ENCODE peak calls at places on chromosome 20, in five cellular contexts. P is HepG2, D is SK-N-SH, X is GM12878, Q is HCT116. N is an unnamed sample.

GRCh38 chr20:42923348-42923918 is 266.3 kb downstream of the PTPRT start:
- DNase-seq in P (no peak), D (no peak), X (no peak), Q (no peak), N (no peak)

GRCh38 chr20:57188056-57188455 is 78.4 kb downstream of the BMP7 start:
- DNase-seq in P (no peak), D (no peak), X (no peak), Q (no peak), N (no peak)

GRCh38 chr20:3741846-3742458 is 9.5 kb downstream of the HSPA12B start:
- DNase-seq in P (no peak), D (peak; percentile 58), X (no peak), Q (no peak), N (no peak)

GRCh38 chr20:59743767-59744485 is 139.6 kb downstream of the PHACTR3 start:
- DNase-seq in P (no peak), D (no peak), X (no peak), Q (peak; percentile 27), N (no peak)

GRCh38 chr20:35891375-35891774 is 62.9 kb downstream of the SCAND1 start:
- DNase-seq in P (no peak), D (no peak), X (no peak), Q (no peak), N (no peak)

GRCh38 chr20:62413025-62413580 is 6.0 kb upstream of the CABLES2 start:
- DNase-seq in P (no peak), D (no peak), X (no peak), Q (no peak), N (no peak)

GRCh38 chr20:57392130-57392445 is 892 bp downstream of the RBM38 start:
- DNase-seq in P (no peak), D (no peak), X (no peak), Q (no peak), N (peak; percentile 26)

GRCh38 chr20:59789641-59790040 is 143.8 kb downstream of the SYCP2 start:
- DNase-seq in P (no peak), D (no peak), X (no peak), Q (no peak), N (no peak)

GRCh38 chr20:36941403-36941835 is 10.1 kb downstream of the SAMHD1 start:
- DNase-seq in P (no peak), D (peak; percentile 42), X (no peak), Q (no peak), N (no peak)

GRCh38 chr20:49768204-49769124 is 44.2 kb upstream of the SLC9A8 start:
- DNase-seq in P (peak; percentile 100), D (no peak), X (peak; percentile 31), Q (no peak), N (peak; percentile 23)

GRCh38 chr20:25223179-25223661 is 24.7 kb upstream of the PYGB start:
- DNase-seq in P (peak; percentile 91), D (no peak), X (no peak), Q (peak; percentile 76), N (no peak)

GRCh38 chr20:36830791-36831691 is 44.9 kb upstream of the TLDC2 start:
- DNase-seq in P (no peak), D (peak; percentile 61), X (no peak), Q (no peak), N (no peak)

GRCh38 chr20:1734269-1734858 is 76.8 kb upstream of the SIRPG start:
- DNase-seq in P (peak; percentile 23), D (no peak), X (no peak), Q (no peak), N (peak; percentile 45)

GRCh38 chr20:33018169-33018931 is 10.8 kb downstream of the BPIFB2 start:
- DNase-seq in P (no peak), D (no peak), X (no peak), Q (no peak), N (no peak)

GRCh38 chr20:6612615-6612917 is 154.9 kb upstream of the BMP2 start:
- DNase-seq in P (no peak), D (no peak), X (no peak), Q (no peak), N (no peak)

GRCh38 chr20:62807444-62808210 is 3.0 kb downstream of the OGFR start:
- DNase-seq in P (no peak), D (no peak), X (no peak), Q (no peak), N (no peak)

GRCh38 chr20:60921021-60921622 is 330.9 kb upstream of the CDH4 start:
- DNase-seq in P (peak; percentile 35), D (no peak), X (no peak), Q (no peak), N (no peak)

GRCh38 chr20:4871486-4871885 is 129.8 kb downstream of the SLC23A2 start:
- DNase-seq in P (no peak), D (no peak), X (no peak), Q (no peak), N (no peak)

GRCh38 chr20:4867036-4867435 is 134.3 kb downstream of the SLC23A2 start:
- DNase-seq in P (no peak), D (no peak), X (no peak), Q (no peak), N (no peak)

GRCh38 chr20:4866429-4866828 is 134.9 kb downstream of the SLC23A2 start:
- DNase-seq in P (no peak), D (no peak), X (no peak), Q (no peak), N (no peak)

GRCh38 chr20:4870906-4871305 is 130.4 kb downstream of the SLC23A2 start:
- DNase-seq in P (no peak), D (no peak), X (no peak), Q (no peak), N (no peak)

DNA sequence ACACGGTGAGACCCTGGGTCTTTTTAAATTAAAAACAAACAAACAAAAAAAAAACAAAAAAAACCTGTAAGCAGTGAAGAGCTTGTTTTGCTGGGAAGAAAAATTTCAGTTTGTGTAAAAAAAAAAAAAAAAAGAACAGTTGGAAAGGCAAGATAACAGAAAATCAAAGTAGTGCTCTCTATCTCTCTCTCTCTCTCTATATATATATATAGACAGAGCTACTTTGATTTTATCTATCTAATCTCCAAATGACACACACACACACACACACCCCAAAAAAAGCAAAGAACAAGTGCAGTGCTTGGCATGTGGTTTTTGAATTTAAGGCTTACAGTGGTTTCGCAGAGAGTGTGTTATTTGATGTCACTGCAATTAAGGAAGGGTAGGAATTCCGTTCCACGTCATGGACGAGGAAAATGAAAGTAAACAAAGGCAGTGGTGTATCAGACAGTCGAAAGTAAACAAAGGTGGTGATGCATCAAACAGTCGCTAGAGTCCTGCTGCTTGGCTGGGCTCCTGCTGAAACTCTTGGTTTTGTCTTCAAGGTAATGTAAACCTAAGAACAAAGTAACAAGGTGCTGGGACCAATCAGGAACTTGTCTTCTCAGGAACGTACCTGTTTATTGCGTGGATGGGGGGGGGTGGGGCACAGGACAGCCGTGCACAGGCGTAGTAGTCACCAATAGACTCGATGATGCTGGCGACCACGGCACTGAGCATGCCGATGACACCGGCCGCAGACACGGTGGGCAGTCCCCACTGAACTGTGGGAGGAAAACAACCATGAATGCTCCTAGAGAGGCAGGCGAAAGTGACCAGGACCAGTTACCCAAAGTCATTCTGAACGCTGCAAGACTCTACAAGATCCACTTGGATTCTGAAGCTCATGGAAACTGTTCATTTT is 131.8 kb downstream of the SLC23A2 start:
- DNase-seq in P (no peak), D (no peak), X (no peak), Q (no peak), N (peak; percentile 23)
- TF ChIP-seq JUND in P (no peak), D (no peak), X (no peak), Q (no peak), N (no peak)

GRCh38 chr20:12318043-12318442 is 400.4 kb downstream of the BTBD3 start:
- DNase-seq in P (no peak), D (no peak), X (no peak), Q (no peak), N (no peak)

GRCh38 chr20:12316794-12317193 is 399.1 kb downstream of the BTBD3 start:
- DNase-seq in P (no peak), D (no peak), X (no peak), Q (no peak), N (no peak)

GRCh38 chr20:12311102-12311865 is 393.6 kb downstream of the BTBD3 start:
- DNase-seq in P (no peak), D (no peak), X (no peak), Q (no peak), N (no peak)

GRCh38 chr20:12315652-12316051 is 398.0 kb downstream of the BTBD3 start:
- DNase-seq in P (no peak), D (no peak), X (no peak), Q (no peak), N (no peak)
- TF ChIP-seq JUND in P (no peak), D (no peak), X (no peak), Q (no peak), N (no peak)

DNA sequence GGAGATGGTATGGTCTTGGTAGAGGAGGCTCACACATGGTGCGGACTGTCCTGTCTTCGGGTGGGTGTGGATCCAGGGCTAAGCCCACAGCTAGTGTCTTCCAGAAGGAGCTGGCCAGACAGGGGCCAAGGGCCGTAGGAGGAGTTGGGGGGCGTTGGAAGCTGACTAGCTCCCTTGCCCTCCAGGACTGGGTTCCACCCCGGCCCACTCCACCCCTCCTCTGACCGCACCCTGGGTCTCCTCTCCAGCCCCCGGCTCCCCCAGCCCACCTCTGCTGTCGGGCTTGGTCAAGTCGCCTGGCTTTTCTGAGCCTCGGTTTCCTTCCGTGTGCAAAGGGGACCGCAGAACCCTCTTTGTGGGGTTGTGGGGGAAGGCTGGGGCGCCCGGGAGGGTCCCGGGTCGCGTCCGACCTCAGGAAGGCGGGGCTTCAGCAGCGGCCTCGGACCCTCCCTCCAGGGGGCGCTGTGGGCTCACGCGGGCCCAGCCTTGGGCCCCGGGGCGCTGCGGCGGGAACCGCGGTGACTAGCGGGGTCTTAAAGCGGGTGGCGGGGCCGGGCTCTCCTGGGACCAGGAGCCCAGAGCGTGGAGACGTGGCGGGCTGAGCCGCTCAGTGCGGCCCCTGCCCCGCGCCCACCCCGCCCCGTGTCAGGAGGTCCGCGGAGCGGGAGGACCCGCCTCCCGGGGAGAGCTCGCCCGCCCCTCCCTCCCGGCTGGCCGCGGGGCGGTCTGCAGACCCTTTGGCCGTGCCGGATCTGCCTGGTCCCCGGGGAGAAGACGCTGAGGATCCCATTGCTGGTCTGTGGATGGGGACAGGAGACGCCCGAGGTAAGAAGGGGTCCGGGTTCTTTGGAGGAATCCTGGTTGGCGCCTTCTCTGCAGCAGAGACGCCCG is 5.4 kb downstream of the NPBWR2 start:
- DNase-seq in P (no peak), D (peak; percentile 94), X (no peak), Q (no peak), N (no peak)
- TF ChIP-seq JUND in P (no peak), D (no peak), X (no peak), Q (no peak), N (no peak)

GRCh38 chr20:38676576-38676975 is 47.7 kb upstream of the SLC32A1 start:
- DNase-seq in P (no peak), D (no peak), X (no peak), Q (no peak), N (no peak)

GRCh38 chr20:38685271-38685670 is 39.0 kb upstream of the SLC32A1 start:
- DNase-seq in P (no peak), D (no peak), X (no peak), Q (no peak), N (no peak)

GRCh38 chr20:38685853-38686473 is 38.3 kb upstream of the SLC32A1 start:
- DNase-seq in P (peak; percentile 63), D (no peak), X (no peak), Q (no peak), N (peak; percentile 77)

DNA sequence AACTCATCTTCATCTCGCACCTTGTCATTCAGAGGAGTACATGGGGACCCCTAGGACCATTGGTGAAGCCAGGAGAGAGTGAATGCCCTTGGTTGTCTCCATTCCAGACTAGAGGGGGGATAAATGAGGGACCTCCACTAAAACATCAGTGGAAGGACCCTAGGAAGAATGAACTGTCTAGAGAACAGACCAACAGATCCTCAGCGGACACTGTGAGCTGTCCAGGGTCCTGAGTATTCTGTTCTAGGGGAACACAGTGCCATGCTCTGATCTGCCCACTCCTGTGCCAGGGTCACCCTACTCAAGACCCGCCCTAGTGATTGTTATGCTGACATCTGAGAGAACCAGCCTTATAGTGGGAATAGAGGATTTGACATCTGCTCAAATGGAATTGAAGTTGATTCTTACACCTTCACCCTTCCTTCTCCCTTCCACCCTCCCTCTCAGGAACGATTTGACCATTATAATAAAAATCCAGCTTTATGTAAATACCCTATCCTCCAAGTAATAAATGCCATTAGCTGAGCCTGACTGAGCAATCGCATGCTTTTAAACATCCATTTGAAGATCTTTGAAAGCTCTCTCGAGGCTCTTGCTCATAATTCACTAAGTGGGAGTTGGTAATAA is 43.7 kb upstream of the SLC32A1 start:
- DNase-seq in P (peak; percentile 45), D (no peak), X (no peak), Q (no peak), N (peak; percentile 81)
- TF ChIP-seq JUND in P (no peak), D (no peak), X (no peak), Q (no peak), N (no peak)